ENCODE peak calls at places on chromosomes 4 and X, in four cellular contexts. I, R, B and V are unnamed samples.

GRCh38 chr4:105472871-105473339 is 957 bp downstream of the PPA2 start:
- DNase-seq in I (no peak), R (no peak), B (no peak), V (peak)

GRCh38 chr4:51895816-51896408 is 53.0 kb downstream of the DCUN1D4 start:
- DNase-seq in I (peak), R (peak), B (peak), V (peak)

GRCh38 chr4:6502747-6503465 is 30.5 kb upstream of the PPP2R2C start:
- DNase-seq in I (no peak), R (no peak), B (no peak), V (no peak)

GRCh38 chr4:145819246-145820181 is 119.1 kb downstream of the ZNF827 start:
- DNase-seq in I (no peak), R (no peak), B (no peak), V (no peak)

GRCh38 chr4:139607302-139608060 is 51.5 kb upstream of the SETD7 start:
- DNase-seq in I (no peak), R (no peak), B (no peak), V (no peak)

GRCh38 chrX:68822641-68823410 is 6.0 kb upstream of the EFNB1 start:
- DNase-seq in I (peak), R (peak), B (peak), V (no peak)

GRCh38 chr4:48375651-48376291 is 34.4 kb downstream of the SLAIN2 start:
- DNase-seq in I (no peak), R (no peak), B (peak), V (no peak)

GRCh38 chr4:156970501-156971167 is 965 bp downstream of the PDGFC start:
- DNase-seq in I (peak), R (no peak), B (peak), V (no peak)

GRCh38 chr4:61531188-61531587 is 331.1 kb downstream of the ADGRL3 start:
- DNase-seq in I (no peak), R (no peak), B (peak), V (no peak)

GRCh38 chr4:5735463-5735862 is 24.5 kb downstream of the EVC start:
- DNase-seq in I (no peak), R (no peak), B (no peak), V (no peak)

GRCh38 chr4:3224971-3225850 is 23.7 kb upstream of the MSANTD1 start:
- DNase-seq in I (no peak), R (no peak), B (no peak), V (no peak)

DNA sequence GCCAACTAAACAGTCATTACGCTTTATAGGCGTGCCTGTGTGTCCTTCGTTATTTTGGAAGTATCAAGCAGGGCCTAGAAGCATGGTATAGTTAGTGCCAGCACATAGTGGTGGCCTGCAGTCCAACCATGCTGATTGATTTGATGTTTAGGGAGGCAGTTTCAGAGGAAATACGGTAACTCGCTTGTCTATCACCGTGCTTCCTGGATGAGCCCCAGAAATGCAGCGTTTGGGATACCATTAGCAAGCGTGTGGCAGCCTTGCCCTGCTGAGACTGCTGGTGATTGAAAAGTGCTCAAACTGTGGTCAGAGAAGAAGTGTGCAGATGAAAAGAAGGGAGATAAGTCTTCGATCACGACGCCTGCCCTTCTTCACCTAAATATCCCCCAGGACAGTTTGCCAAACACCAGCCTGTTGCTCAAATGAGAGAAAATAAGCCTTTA is 158.4 kb downstream of the CHIC2 start:
- DNase-seq in I (no peak), R (no peak), B (peak), V (peak)
- TF ChIP-seq CHD4 in I (no peak), R (no peak), B (no peak), V (no peak)

GRCh38 chr4:78609580-78609979 is 58.0 kb downstream of the ANXA3 start:
- DNase-seq in I (no peak), R (no peak), B (no peak), V (no peak)

GRCh38 chr4:78611215-78611558 is 59.6 kb downstream of the ANXA3 start:
- DNase-seq in I (no peak), R (no peak), B (no peak), V (no peak)

GRCh38 chr4:78610546-78611214 is 59.1 kb downstream of the ANXA3 start:
- DNase-seq in I (no peak), R (peak), B (no peak), V (no peak)

GRCh38 chr4:78613522-78614311 is 62.1 kb downstream of the ANXA3 start:
- DNase-seq in I (no peak), R (peak), B (no peak), V (peak)

DNA sequence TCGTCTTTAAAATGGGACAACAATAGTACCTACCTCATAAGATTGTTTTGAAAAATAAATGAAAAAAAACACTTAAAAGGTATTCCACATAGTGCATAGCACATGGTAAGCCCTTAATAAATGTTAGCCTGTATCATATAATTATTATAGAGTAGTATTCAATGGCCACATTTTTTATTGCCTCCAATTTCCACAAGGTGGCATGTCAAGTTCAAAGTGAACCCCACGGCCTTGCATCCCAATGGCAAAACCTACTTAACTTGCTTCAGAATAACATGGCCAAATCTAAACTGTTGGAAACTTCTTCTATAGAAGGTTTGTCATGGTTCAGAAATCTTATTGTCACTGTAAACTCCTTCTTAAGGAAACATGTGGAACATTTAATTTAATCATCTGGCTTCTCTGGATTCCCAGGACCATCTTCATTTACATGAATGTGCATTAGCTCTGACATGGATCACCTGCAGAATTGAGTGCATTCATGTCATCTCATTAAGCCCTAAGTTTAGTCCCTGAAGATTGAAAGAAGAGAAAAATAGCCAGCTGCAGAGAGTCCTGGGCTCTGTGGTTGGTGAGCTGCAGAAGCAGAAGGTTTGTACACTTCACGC is 60.9 kb downstream of the ANXA3 start:
- DNase-seq in I (peak), R (no peak), B (peak), V (no peak)
- TF ChIP-seq CHD4 in I (no peak), R (no peak), B (no peak), V (no peak)

DNA sequence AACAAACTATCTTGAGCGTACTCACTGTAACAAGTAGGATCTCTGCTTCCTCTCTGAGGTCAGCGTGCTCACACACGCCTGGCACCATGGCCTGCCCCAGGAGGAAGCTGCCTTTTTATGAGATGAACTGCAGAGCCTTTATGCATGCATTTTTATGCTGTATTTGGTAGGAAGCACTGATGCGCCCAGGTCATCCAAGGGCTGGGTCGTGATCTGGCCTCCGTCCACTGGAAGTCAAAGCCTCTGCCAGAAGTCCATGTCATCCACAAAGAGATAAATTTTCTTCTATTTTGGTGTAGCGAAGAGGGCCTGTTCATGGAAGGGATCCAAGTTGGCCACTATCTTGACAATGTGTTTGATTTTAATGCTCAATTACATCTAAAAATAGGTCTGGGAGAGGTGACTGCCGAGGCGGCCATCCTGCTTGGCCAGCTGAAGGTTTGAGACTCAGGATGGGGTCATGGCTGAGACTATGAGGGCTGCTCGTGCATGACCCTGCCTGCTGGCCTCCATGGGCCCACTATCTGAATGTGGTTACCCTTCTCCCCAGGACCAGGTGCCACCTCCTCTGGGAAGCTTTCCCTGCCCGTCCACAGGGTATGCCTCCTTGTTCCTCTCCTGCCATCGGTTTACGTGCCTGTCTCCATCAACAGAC is 50.3 kb downstream of the HTRA3 start:
- DNase-seq in I (no peak), R (no peak), B (no peak), V (no peak)
- TF ChIP-seq CHD4 in I (no peak), R (no peak), B (no peak), V (no peak)

GRCh38 chrX:115630204-115630603 is 69.2 kb downstream of the PLS3 start:
- DNase-seq in I (no peak), R (no peak), B (no peak), V (no peak)

DNA sequence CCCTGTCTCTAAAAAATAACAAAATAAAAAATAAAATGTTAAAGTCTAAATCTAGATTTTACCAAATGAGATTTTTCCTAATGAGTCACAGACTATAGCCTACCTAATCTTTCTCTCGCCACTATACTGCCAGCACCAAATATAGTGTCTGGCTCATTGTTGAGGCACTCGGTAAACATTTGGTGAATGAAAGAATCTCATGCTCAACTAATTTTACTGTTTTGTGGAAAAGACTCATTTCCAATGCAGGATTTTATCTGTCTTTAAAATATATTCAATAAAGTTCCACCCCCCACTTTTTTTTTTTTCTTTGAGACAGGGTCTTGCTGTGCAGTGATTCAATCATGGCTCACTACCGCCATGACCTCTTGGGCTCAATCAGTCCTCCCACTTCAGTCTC is 71.5 kb downstream of the PLS3 start:
- DNase-seq in I (no peak), R (no peak), B (no peak), V (no peak)
- TF ChIP-seq CHD4 in I (no peak), R (no peak), B (no peak), V (no peak)

GRCh38 chrX:136194546-136194945 is 47.2 kb downstream of the FHL1 start:
- DNase-seq in I (no peak), R (no peak), B (no peak), V (no peak)

GRCh38 chrX:136192839-136193414 is 45.6 kb downstream of the FHL1 start:
- DNase-seq in I (no peak), R (no peak), B (no peak), V (no peak)

GRCh38 chrX:136195247-136195646 is 47.9 kb downstream of the FHL1 start:
- DNase-seq in I (no peak), R (no peak), B (no peak), V (no peak)

GRCh38 chrX:136192135-136192534 is 44.8 kb downstream of the FHL1 start:
- DNase-seq in I (no peak), R (no peak), B (no peak), V (no peak)

GRCh38 chrX:136193771-136194170 is 46.4 kb downstream of the FHL1 start:
- DNase-seq in I (no peak), R (no peak), B (no peak), V (no peak)
- TF ChIP-seq CHD4 in I (no peak), R (no peak), B (no peak), V (no peak)

GRCh38 chr4:175536852-175537453 is 275.1 kb downstream of the GPM6A start:
- DNase-seq in I (peak), R (peak), B (peak), V (peak)
- TF ChIP-seq CHD4 in I (no peak), R (no peak), B (no peak), V (no peak)